ENCODE peak calls at places on chromosomes 11 and 22, in six cellular contexts. T, A, H, B, F and O are unnamed samples.

GRCh38 chr22:20437253-20438065 is at the start of gene SCARF2:
- DNase-seq in H (no peak), T (no peak), F (peak), B (peak), A (no peak), O (no peak)

GRCh38 chr11:28739489-28740280 is 631.5 kb downstream of the METTL15 start:
- DNase-seq in B (no peak), H (no peak), F (no peak), T (no peak), A (no peak), O (no peak)

GRCh38 chr22:49753961-49754673 is 73.6 kb downstream of the BRD1 start:
- DNase-seq in F (no peak), B (no peak), A (no peak), H (no peak), T (no peak), O (no peak)

GRCh38 chr11:63019506-63019905 is 3.9 kb upstream of the SLC22A8 start:
- DNase-seq in B (no peak), T (no peak), H (no peak), A (no peak), F (no peak), O (no peak)

GRCh38 chr22:25689631-25690030 is 52.4 kb upstream of the MYO18B start:
- DNase-seq in F (no peak), B (no peak), A (no peak), T (no peak), H (no peak), O (no peak)

GRCh38 chr11:10314199-10315072 is 9.6 kb downstream of the ADM start:
- DNase-seq in H (peak), A (no peak), T (no peak), B (no peak), F (peak), O (peak)

GRCh38 chr11:103926990-103927389 is 109.5 kb upstream of the DDI1 start:
- DNase-seq in A (no peak), B (no peak), T (no peak), F (no peak), H (no peak), O (no peak)

GRCh38 chr11:23573430-23573829 is 713.2 kb upstream of the CCDC179 start:
- DNase-seq in H (no peak), A (no peak), F (no peak), B (no peak), T (no peak), O (no peak)

GRCh38 chr11:15163136-15163535 is 48.4 kb downstream of the INSC start:
- DNase-seq in T (no peak), A (no peak), B (no peak), H (no peak), F (no peak), O (no peak)

GRCh38 chr11:36417154-36417553 is 92.9 kb downstream of the TRAF6 start:
- DNase-seq in A (no peak), T (no peak), F (no peak), H (no peak), B (no peak), O (no peak)

GRCh38 chr11:76515494-76515893 is 70.7 kb downstream of the EMSY start:
- DNase-seq in H (no peak), B (no peak), T (no peak), A (no peak), F (no peak), O (no peak)

GRCh38 chr11:16787035-16787744 is 48.7 kb downstream of the C11orf58 start:
- DNase-seq in T (no peak), A (no peak), B (no peak), F (no peak), H (no peak), O (no peak)

GRCh38 chr22:27799334-27800249 is 2.0 kb downstream of the MN1 start:
- DNase-seq in H (no peak), A (no peak), T (no peak), B (no peak), F (peak), O (no peak)

GRCh38 chr22:47195676-47196492 is 433.4 kb downstream of the TBC1D22A start:
- DNase-seq in H (no peak), T (no peak), B (no peak), F (no peak), A (no peak), O (no peak)

GRCh38 chr11:10982695-10983492 is 125.0 kb upstream of the ZBED5 start:
- DNase-seq in A (no peak), T (no peak), F (peak), B (no peak), H (no peak), O (no peak)

GRCh38 chr11:121575250-121575962 is 122.6 kb upstream of the SORL1-AS1 start:
- DNase-seq in T (no peak), H (no peak), A (no peak), B (no peak), F (peak), O (no peak)

GRCh38 chr11:119339581-119340334 is 925 bp downstream of the C1QTNF5 start:
- DNase-seq in B (no peak), A (peak), H (no peak), T (no peak), F (peak), O (peak)

GRCh38 chr22:18032455-18033101 is 8.2 kb upstream of the MICAL3 start:
- DNase-seq in A (peak), F (peak), T (no peak), B (no peak), H (no peak), O (no peak)

GRCh38 chr22:37953062-37953436 is 352 bp downstream of the C22orf23 start:
- DNase-seq in B (no peak), H (no peak), T (no peak), A (peak), F (peak), O (no peak)

GRCh38 chr11:33044281-33044680 is 4.9 kb downstream of the TCP11L1 start:
- DNase-seq in T (no peak), H (no peak), F (peak), A (no peak), B (no peak), O (no peak)

GRCh38 chr22:47587861-47588582 is 825.6 kb downstream of the TBC1D22A start:
- DNase-seq in T (no peak), H (no peak), A (no peak), F (no peak), B (no peak), O (no peak)

GRCh38 chr11:8722156-8722555 is 39.6 kb downstream of the RPL27A start:
- DNase-seq in F (no peak), H (no peak), B (no peak), T (no peak), A (no peak), O (peak)

GRCh38 chr22:39087881-39088687 is 9.0 kb upstream of the APOBEC3H start:
- DNase-seq in T (no peak), H (no peak), B (no peak), F (no peak), A (no peak), O (no peak)